ENCODE peak calls at places on chromosomes 13 and 19, in six cellular contexts. G is iris pigment epithelial cell, B is NCI-H1092 treated with DMSO at 0.1 percent for 48 hours, J is SK-MEL-5, H is HEK293T, X is PC-9. Y is an unnamed sample.
A peak's percentile ranks its signal among the peaks of the same experiment; 100 is the strongest.

GRCh38 chr13:72205773-72206172 is 338.8 kb upstream of the DACH1 start:
- DNase-seq in X (no peak), G (peak; percentile 23), B (no peak), H (no peak), J (no peak), Y (no peak)

GRCh38 chr13:24254151-24254810 is 55.1 kb upstream of the C1QTNF9 start:
- DNase-seq in J (no peak), B (no peak), X (no peak), G (peak; percentile 72), H (no peak), Y (no peak)

GRCh38 chr13:100835695-100836094 is 161.1 kb upstream of the TMTC4 start:
- DNase-seq in H (no peak), G (peak; percentile 30), X (no peak), J (peak; percentile 44), B (no peak), Y (peak; percentile 76)

GRCh38 chr13:80338781-80339577 is 1.9 kb downstream of the SPRY2 start:
- DNase-seq in H (peak; percentile 70), G (peak; percentile 86), B (peak; percentile 70), X (peak; percentile 51), J (peak; percentile 85), Y (peak; percentile 63)

GRCh38 chr13:86174632-86175031 is 375.4 kb upstream of the SLITRK6 start:
- DNase-seq in X (no peak), J (peak; percentile 38), G (no peak), B (no peak), H (no peak), Y (peak; percentile 2)

GRCh38 chr19:50479761-50480251 is 3.2 kb upstream of the GARIN5A start:
- DNase-seq in B (no peak), J (no peak), X (no peak), G (no peak), H (no peak), Y (no peak)

GRCh38 chr13:26946675-26947342 is 186.2 kb upstream of the GPR12 start:
- DNase-seq in H (peak; percentile 66), G (peak; percentile 54), X (peak; percentile 57), B (peak; percentile 80), J (peak; percentile 72), Y (peak; percentile 10)

GRCh38 chr19:13427273-13428051 is 78.8 kb downstream of the CACNA1A start:
- DNase-seq in B (no peak), X (no peak), H (no peak), J (no peak), G (no peak), Y (no peak)

GRCh38 chr13:42707596-42707995 is 73.8 kb upstream of the FAM216B start:
- DNase-seq in B (no peak), G (peak; percentile 72), H (no peak), X (no peak), J (no peak), Y (no peak)

GRCh38 chr13:45258339-45258685 is 57.5 kb upstream of the KCTD4 start:
- DNase-seq in J (no peak), B (no peak), X (no peak), G (peak; percentile 35), H (no peak), Y (no peak)

GRCh38 chr19:30518965-30519606 is 146.9 kb downstream of the ZNF536 start:
- DNase-seq in H (no peak), B (no peak), X (no peak), J (no peak), G (no peak), Y (no peak)

GRCh38 chr19:53432088-53432661 is 391 bp downstream of the ZNF761 start:
- DNase-seq in B (no peak), X (no peak), H (peak; percentile 15), G (peak; percentile 7), J (no peak), Y (no peak)

GRCh38 chr19:22602631-22603272 is 31.4 kb upstream of the ZNF492 start:
- DNase-seq in H (no peak), G (no peak), X (no peak), J (no peak), B (no peak), Y (no peak)

GRCh38 chr13:37995052-37995451 is 125.5 kb upstream of the TRPC4 start:
- DNase-seq in X (no peak), B (peak; percentile 41), H (peak; percentile 9), G (peak; percentile 34), J (no peak), Y (no peak)

GRCh38 chr19:47651132-47651531 is 42.2 kb downstream of the BICRA start:
- DNase-seq in X (no peak), J (no peak), H (no peak), B (no peak), G (no peak), Y (no peak)

Y was measured in foreskin melanocyte.